ENCODE peak calls at places on chromosome 19, in nine cellular contexts. N is AG04450, C is IMR-90, B is WTC11, T is omental fat pad, J is transverse colon, F is endothelial cell, O is LNCaP clone FGC, Y is H1. A is an unnamed sample.

GRCh38 chr19:47510516-47511127 is 4.2 kb downstream of the NAPA start:
- DNase-seq in C (no peak), Y (no peak), O (no peak), T (no peak), N (no peak), F (no peak), J (no peak), B (no peak), A (no peak)

GRCh38 chr19:10927691-10928562 is 512 bp downstream of the YIPF2 start:
- DNase-seq in N (no peak), J (no peak), C (no peak), F (no peak), Y (no peak), T (no peak), O (no peak), B (no peak), A (no peak)

GRCh38 chr19:2251577-2252480 is 2.7 kb downstream of the AMH start:
- DNase-seq in J (no peak), N (no peak), Y (no peak), C (no peak), O (no peak), B (no peak), F (no peak), T (no peak), A (no peak)

GRCh38 chr19:11708457-11708856 is 30.3 kb downstream of the ZNF823 start:
- DNase-seq in N (no peak), O (no peak), Y (no peak), F (no peak), T (no peak), J (no peak), B (no peak), C (no peak), A (no peak)

GRCh38 chr19:9792191-9793050 is 23.9 kb upstream of the ZNF846 start:
- DNase-seq in O (peak), J (peak), T (peak), N (peak), Y (peak), B (peak), C (peak), F (peak), A (peak)

GRCh38 chr19:51352783-51353360 is 10.9 kb upstream of the VSIG10L start:
- DNase-seq in F (no peak), T (no peak), C (no peak), O (no peak), B (no peak), J (no peak), N (no peak), Y (no peak), A (no peak)

GRCh38 chr19:30060872-30061556 is 119.0 kb downstream of the URI1 start:
- DNase-seq in O (no peak), F (no peak), Y (no peak), T (no peak), N (no peak), J (no peak), C (no peak), B (peak), A (no peak)

GRCh38 chr19:11247391-11247790 is 8.0 kb downstream of the ANGPTL8 start:
- DNase-seq in N (no peak), T (no peak), Y (no peak), J (no peak), F (no peak), B (no peak), C (no peak), O (no peak), A (no peak)

GRCh38 chr19:37691881-37692504 is 27.6 kb downstream of the ZNF607 start:
- DNase-seq in B (peak), J (peak), T (peak), Y (peak), F (peak), C (peak), O (peak), N (peak), A (peak)

GRCh38 chr19:10219678-10220077 is 11.5 kb downstream of the S1PR2 start:
- DNase-seq in J (no peak), C (peak), O (no peak), Y (peak), F (no peak), B (peak), T (no peak), N (peak), A (no peak)

GRCh38 chr19:28221736-28222135 is 991.2 kb downstream of the UQCRFS1 start:
- DNase-seq in F (no peak), O (no peak), T (no peak), C (no peak), N (no peak), J (no peak), B (no peak), Y (no peak), A (no peak)

GRCh38 chr19:1571358-1571757 is 3.2 kb upstream of the MEX3D start:
- DNase-seq in Y (no peak), T (no peak), C (no peak), O (no peak), N (no peak), B (no peak), J (no peak), F (no peak), A (no peak)

GRCh38 chr19:55497777-55498176 is 9.5 kb downstream of the SSC5D start:
- DNase-seq in B (no peak), F (no peak), J (no peak), T (no peak), C (no peak), N (no peak), O (no peak), Y (no peak), A (no peak)

GRCh38 chr19:35265126-35265995 is 3.4 kb upstream of the USF2 start:
- DNase-seq in J (peak), C (no peak), T (no peak), F (no peak), N (no peak), O (no peak), Y (no peak), B (peak), A (no peak)

GRCh38 chr19:38388310-38389100 is at the start of gene SPRED3:
- DNase-seq in J (no peak), B (peak), C (peak), T (no peak), N (no peak), F (peak), O (no peak), Y (no peak), A (peak)

GRCh38 chr19:48487944-48488343 is 18.8 kb downstream of the CYTH2 start:
- DNase-seq in J (peak), B (no peak), O (no peak), N (no peak), C (peak), Y (no peak), T (peak), F (no peak), A (no peak)

GRCh38 chr19:5093297-5093858 is 124.5 kb downstream of the KDM4B start:
- DNase-seq in N (no peak), Y (no peak), T (no peak), B (no peak), C (no peak), J (no peak), O (no peak), F (no peak), A (no peak)

GRCh38 chr19:30151081-30151480 is 209.0 kb downstream of the URI1 start:
- DNase-seq in C (no peak), B (no peak), T (no peak), N (no peak), J (no peak), Y (no peak), O (no peak), F (no peak), A (no peak)

GRCh38 chr19:28498404-28498976 is 714.5 kb downstream of the UQCRFS1 start:
- DNase-seq in T (no peak), Y (no peak), N (no peak), J (no peak), B (no peak), O (no peak), F (no peak), C (no peak), A (no peak)

GRCh38 chr19:15379996-15380647 is 535 bp upstream of the AKAP8 start:
- DNase-seq in C (peak), T (no peak), N (no peak), Y (peak), O (peak), J (peak), B (peak), F (peak), A (no peak)

GRCh38 chr19:13037161-13037560 is 41.9 kb downstream of the NFIX start:
- DNase-seq in F (no peak), O (no peak), B (no peak), T (no peak), Y (no peak), N (no peak), J (no peak), C (peak), A (no peak)

GRCh38 chr19:10796653-10797052 is 39.4 kb downstream of the TMED1 start:
- DNase-seq in Y (no peak), O (no peak), F (no peak), B (no peak), N (no peak), J (no peak), C (no peak), T (no peak), A (no peak)

GRCh38 chr19:10464456-10464855 is 38.7 kb downstream of the KEAP1 start:
- DNase-seq in C (no peak), N (no peak), F (no peak), J (no peak), T (no peak), O (no peak), Y (no peak), B (no peak), A (no peak)

DNA sequence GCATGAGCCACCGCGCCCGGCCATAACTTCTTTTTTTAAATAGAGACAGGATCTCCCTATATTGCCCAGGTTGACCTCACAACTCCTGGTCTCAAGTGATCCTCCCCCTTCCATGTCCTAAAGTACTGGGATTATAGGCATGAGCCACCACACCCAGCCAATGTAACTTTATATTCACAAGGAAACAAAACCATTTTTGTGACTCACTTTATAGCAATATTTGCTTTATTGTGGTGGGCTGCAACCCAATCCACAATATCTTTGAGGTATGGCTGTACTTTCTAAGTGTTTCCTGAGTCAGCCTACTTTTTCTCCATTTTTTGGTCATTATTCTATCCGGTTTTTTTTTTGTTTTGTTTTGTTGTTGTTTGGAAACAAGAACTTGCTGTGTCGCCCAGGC is 7.9 kb upstream of the ZIM3 start:
- DNase-seq in O (no peak), B (no peak), T (no peak), F (no peak), Y (no peak), C (no peak), N (no peak), J (no peak), A (no peak)
- TF ChIP-seq CTCF in O (no peak), B (no peak), T (no peak), F (no peak), Y (no peak), C (no peak), N (no peak), J (no peak), A (no peak)

GRCh38 chr19:3970313-3970807 is 539 bp downstream of the DAPK3 start:
- DNase-seq in T (no peak), F (no peak), O (no peak), N (no peak), Y (no peak), J (no peak), C (no peak), B (no peak), A (no peak)

GRCh38 chr19:3964256-3965194 is 6.4 kb downstream of the DAPK3 start:
- DNase-seq in B (no peak), J (no peak), T (no peak), O (no peak), N (no peak), C (no peak), F (no peak), Y (no peak), A (no peak)

GRCh38 chr19:3968556-3969434 is 2.1 kb downstream of the DAPK3 start:
- DNase-seq in F (peak), Y (peak), B (peak), J (peak), N (peak), O (peak), T (peak), C (peak), A (no peak)

GRCh38 chr19:3966051-3967017 is 4.6 kb downstream of the DAPK3 start:
- DNase-seq in O (no peak), J (peak), F (no peak), Y (no peak), T (no peak), B (no peak), C (no peak), N (no peak), A (no peak)

GRCh38 chr19:3969435-3970312 is 1.2 kb downstream of the DAPK3 start:
- DNase-seq in O (no peak), J (no peak), N (peak), T (no peak), Y (no peak), F (peak), C (peak), B (peak), A (no peak)
- TF ChIP-seq CTCF in O (peak), J (no peak), N (peak), T (no peak), Y (no peak), F (no peak), C (peak), B (no peak), A (no peak)

GRCh38 chr19:18401580-18402112 is 4.2 kb upstream of the LRRC25 start:
- DNase-seq in N (no peak), J (peak), C (peak), B (no peak), F (peak), T (no peak), Y (no peak), O (no peak), A (no peak)

GRCh38 chr19:18408053-18408476 is 10.6 kb upstream of the LRRC25 start:
- DNase-seq in N (no peak), C (no peak), Y (no peak), J (peak), B (peak), O (no peak), T (no peak), F (peak), A (no peak)

GRCh38 chr19:18412610-18413239 is 6.5 kb upstream of the SSBP4 start:
- DNase-seq in T (no peak), N (no peak), F (no peak), C (no peak), O (no peak), J (no peak), Y (no peak), B (no peak), A (no peak)

GRCh38 chr19:18406749-18407148 is 9.3 kb upstream of the LRRC25 start:
- DNase-seq in N (no peak), C (no peak), T (no peak), Y (no peak), B (no peak), O (no peak), J (no peak), F (no peak), A (no peak)
- TF ChIP-seq CTCF in N (no peak), C (no peak), T (no peak), Y (no peak), B (no peak), O (no peak), J (no peak), F (no peak), A (no peak)

GRCh38 chr19:46374526-46375475 is 27.9 kb downstream of the PPP5C start:
- DNase-seq in J (no peak), C (no peak), T (no peak), B (no peak), O (no peak), N (no peak), Y (no peak), F (no peak), A (no peak)

GRCh38 chr19:46369817-46370216 is 22.9 kb downstream of the PPP5C start:
- DNase-seq in N (no peak), T (no peak), O (no peak), C (peak), J (no peak), F (no peak), Y (no peak), B (no peak), A (no peak)

GRCh38 chr19:46373573-46374359 is 26.9 kb downstream of the PPP5C start:
- DNase-seq in J (peak), T (no peak), Y (peak), B (peak), O (peak), F (no peak), N (no peak), C (peak), A (no peak)

GRCh38 chr19:46371371-46371901 is 24.5 kb downstream of the PPP5C start:
- DNase-seq in Y (no peak), B (no peak), C (peak), N (no peak), T (no peak), O (no peak), J (no peak), F (peak), A (no peak)

DNA sequence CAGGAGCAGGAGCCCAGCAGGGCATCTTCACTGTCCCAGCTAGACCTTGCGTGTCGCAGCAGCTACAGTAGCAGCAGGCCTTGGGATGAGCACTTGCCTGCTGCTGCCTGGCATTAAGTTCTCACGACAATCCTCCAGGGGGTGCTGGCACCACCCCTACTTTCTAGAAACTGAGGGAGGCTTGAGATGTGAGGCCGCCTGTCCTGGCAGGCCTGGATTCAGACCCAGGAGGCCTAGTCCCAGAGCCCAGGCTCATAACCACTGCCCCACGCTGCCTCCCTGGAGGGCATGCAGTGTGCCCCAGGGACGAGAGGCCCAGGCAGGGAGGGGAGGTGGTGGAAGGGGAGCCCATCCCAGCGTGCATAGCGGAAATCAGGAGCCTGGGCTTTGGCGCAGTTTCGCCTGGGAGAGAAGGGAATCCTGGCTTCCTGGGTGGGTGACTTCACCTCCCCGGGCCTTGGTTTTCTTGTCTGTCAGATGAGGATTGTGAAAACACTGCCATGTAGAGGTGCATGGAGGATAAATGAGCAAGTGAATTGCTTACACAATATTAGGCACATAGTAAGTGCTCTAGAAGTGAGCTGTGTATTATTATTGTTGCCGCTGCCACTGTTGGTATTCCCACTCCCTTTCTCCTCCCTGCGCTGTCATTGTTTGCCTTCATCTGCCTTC is 26.1 kb downstream of the PPP5C start:
- DNase-seq in Y (no peak), N (no peak), B (peak), T (no peak), C (no peak), O (no peak), F (peak), J (no peak), A (no peak)
- TF ChIP-seq CTCF in Y (peak), N (peak), B (peak), T (no peak), C (peak), O (peak), F (peak), J (peak), A (peak)

DNA sequence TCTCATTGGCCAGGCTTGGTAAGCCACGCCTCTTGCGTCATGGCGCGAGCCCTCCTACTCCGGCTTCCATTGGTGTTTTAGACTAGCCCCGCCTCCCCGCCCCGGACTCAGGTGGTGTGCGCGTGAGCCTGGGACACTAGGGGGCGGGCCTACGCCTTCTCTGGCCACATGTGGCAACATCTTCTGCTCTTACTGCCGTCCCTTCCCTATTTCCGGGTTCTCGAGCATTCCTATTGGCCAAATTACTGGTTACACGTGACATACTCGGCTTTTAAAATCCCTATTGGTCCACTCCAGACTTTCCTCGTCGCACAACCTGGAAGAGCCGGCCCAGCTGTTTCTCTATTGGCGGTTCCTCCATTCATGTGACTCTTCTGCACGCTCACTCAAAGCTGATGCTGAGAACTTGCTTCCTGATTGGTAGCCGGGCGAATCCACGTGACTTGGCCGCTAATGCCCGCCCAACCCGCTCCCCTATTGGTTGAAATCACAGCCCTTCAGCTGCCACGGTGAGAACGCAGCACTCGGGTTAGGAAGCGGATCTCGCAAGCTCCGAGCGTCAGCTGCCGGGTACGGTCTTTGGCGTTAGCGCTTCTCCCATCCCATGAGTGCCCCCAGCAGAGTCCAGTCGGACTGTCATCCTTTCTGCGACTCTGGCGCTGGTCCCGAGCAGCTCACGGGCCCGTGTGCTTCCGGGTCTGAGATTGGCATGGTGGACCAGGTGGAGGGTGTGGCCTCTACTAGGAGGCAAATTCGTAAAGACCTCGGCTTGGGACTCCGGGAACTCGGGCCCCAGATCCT is at the start of gene BLOC1S3:
- DNase-seq in O (peak), B (peak), N (peak), C (peak), J (peak), Y (peak), T (peak), F (peak), A (peak)
- TF ChIP-seq CTCF in O (peak), B (peak), N (peak), C (peak), J (peak), Y (peak), T (no peak), F (peak), A (peak)

GRCh38 chr19:8210660-8211101 is 1.5 kb downstream of the CERS4 start:
- DNase-seq in F (no peak), T (no peak), N (no peak), C (no peak), B (no peak), J (no peak), Y (no peak), O (no peak), A (no peak)
- TF ChIP-seq CTCF in F (no peak), T (no peak), N (no peak), C (no peak), B (no peak), J (no peak), Y (no peak), O (no peak), A (no peak)

DNA sequence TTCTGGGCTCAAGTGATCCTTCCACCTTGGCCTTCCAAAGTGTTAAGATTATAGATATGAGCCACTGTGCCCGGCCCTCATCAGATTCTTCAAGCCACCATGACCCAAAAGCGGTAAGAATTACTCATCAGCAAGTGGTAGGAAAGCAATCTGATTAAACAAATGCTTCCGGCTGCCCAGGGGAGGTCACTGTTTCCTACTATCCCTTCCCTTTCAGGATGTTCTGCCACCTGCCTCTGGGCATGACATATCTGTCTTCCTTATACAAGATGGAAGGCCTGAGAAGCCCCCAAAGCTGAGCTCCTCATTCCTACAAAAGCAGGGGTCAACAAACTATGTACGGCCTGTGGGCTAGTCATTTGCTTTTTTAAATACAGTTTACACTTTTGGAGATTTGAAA is 6.9 kb downstream of the ABHD8 start:
- DNase-seq in B (no peak), T (no peak), F (no peak), O (no peak), Y (no peak), J (no peak), C (peak), N (no peak), A (no peak)
- TF ChIP-seq CTCF in B (no peak), T (no peak), F (no peak), O (no peak), Y (no peak), J (no peak), C (peak), N (no peak), A (no peak)

GRCh38 chr19:480016-480855 is 16.1 kb upstream of the MADCAM1 start:
- DNase-seq in O (no peak), T (no peak), C (no peak), F (peak), J (peak), N (no peak), Y (no peak), B (peak), A (no peak)
- TF ChIP-seq CTCF in O (peak), T (no peak), C (peak), F (peak), J (peak), N (peak), Y (peak), B (peak), A (peak)